ENCODE peak calls at places on chromosomes 6 and 20, in nine cellular contexts. O is K562, Q is GM23248, H is SK-N-MC, P is adipocyte, N is NT2/D1, A is mesendoderm, X is IMR-90, D is PC-3. B is an unnamed sample.

GRCh38 chr20:31670371-31671228 is 32.9 kb downstream of the COX4I2 start:
- DNase-seq in O (no peak), P (no peak), X (peak; percentile 75), Q (no peak), N (no peak), D (no peak), A (peak; percentile 38), H (no peak), B (no peak)

GRCh38 chr20:59662161-59662560 is 57.8 kb downstream of the PHACTR3 start:
- DNase-seq in H (no peak), D (no peak), P (no peak), X (no peak), O (no peak), A (no peak), Q (no peak), N (no peak), B (no peak)

GRCh38 chr20:45110301-45110700 is 4.7 kb downstream of the WFDC5 start:
- DNase-seq in A (no peak), Q (no peak), H (no peak), N (no peak), X (no peak), O (no peak), P (no peak), D (no peak), B (no peak)

GRCh38 chr6:13762648-13763441 is 51.2 kb upstream of the RANBP9 start:
- DNase-seq in D (no peak), O (no peak), Q (peak; percentile 95), X (peak; percentile 90), A (no peak), N (no peak), P (peak; percentile 96), H (peak; percentile 99), B (peak; percentile 93)

GRCh38 chr20:59744756-59745155 is 140.4 kb downstream of the PHACTR3 start:
- DNase-seq in N (no peak), X (no peak), O (no peak), D (no peak), P (no peak), A (no peak), Q (no peak), H (no peak), B (no peak)

GRCh38 chr6:141203902-141204575 is 928.7 kb upstream of the GJE1 start:
- DNase-seq in A (no peak), D (no peak), N (no peak), X (peak; percentile 95), H (no peak), Q (peak; percentile 60), O (no peak), P (peak; percentile 55), B (peak; percentile 5)

GRCh38 chr6:6915219-6915618 is 192.5 kb upstream of the RREB1 start:
- DNase-seq in H (no peak), O (no peak), Q (no peak), X (no peak), A (peak; percentile 56), P (no peak), N (no peak), D (peak; percentile 39), B (peak; percentile 22)

GRCh38 chr6:137970368-137970767 is 103.3 kb downstream of the TNFAIP3 start:
- DNase-seq in D (no peak), H (no peak), X (no peak), O (no peak), N (no peak), P (no peak), Q (no peak), A (peak; percentile 5), B (no peak)

GRCh38 chr6:38495922-38496635 is 143.7 kb downstream of the BTBD9 start:
- DNase-seq in D (no peak), X (no peak), H (no peak), N (no peak), P (no peak), O (no peak), A (no peak), Q (peak; percentile 30), B (no peak)

GRCh38 chr20:14312001-14312400 is 25.4 kb downstream of the FLRT3 start:
- DNase-seq in O (no peak), D (peak; percentile 25), H (no peak), X (no peak), Q (no peak), P (no peak), N (no peak), A (peak; percentile 56), B (no peak)

GRCh38 chr6:6810727-6811126 is 222.2 kb downstream of the LY86 start:
- DNase-seq in O (no peak), N (no peak), P (no peak), A (no peak), X (no peak), D (no peak), H (no peak), Q (no peak), B (peak; percentile 60)

GRCh38 chr20:63074182-63074581 is 67.4 kb upstream of the BHLHE23 start:
- DNase-seq in A (no peak), P (no peak), H (no peak), N (no peak), D (no peak), Q (no peak), X (no peak), O (no peak), B (no peak)

GRCh38 chr20:61874421-61875068 is 191.1 kb downstream of the TAF4 start:
- DNase-seq in P (no peak), X (peak; percentile 18), A (peak; percentile 73), N (peak; percentile 51), H (no peak), Q (peak; percentile 21), D (peak; percentile 75), O (peak; percentile 23), B (peak; percentile 67)

GRCh38 chr6:30780642-30780920 is 36.2 kb upstream of the IER3 start:
- DNase-seq in X (no peak), D (no peak), O (no peak), Q (no peak), H (no peak), P (no peak), A (no peak), N (no peak), B (no peak)

GRCh38 chr6:30781697-30782424 is 37.5 kb upstream of the IER3 start:
- DNase-seq in Q (peak; percentile 97), D (peak; percentile 99), A (peak; percentile 40), O (peak; percentile 92), H (peak; percentile 97), P (peak; percentile 98), X (peak; percentile 100), N (no peak), B (peak; percentile 97)

GRCh38 chr6:30778001-30778400 is 33.7 kb upstream of the IER3 start:
- DNase-seq in Q (no peak), A (no peak), N (no peak), P (no peak), D (no peak), X (no peak), O (no peak), H (no peak), B (no peak)

GRCh38 chr6:30781362-30781696 is 37.0 kb upstream of the IER3 start:
- DNase-seq in D (no peak), X (no peak), P (no peak), Q (no peak), O (no peak), A (no peak), N (no peak), H (no peak), B (no peak)

GRCh38 chr6:30779850-30780641 is 35.7 kb upstream of the IER3 start:
- DNase-seq in H (no peak), O (no peak), P (no peak), D (no peak), N (no peak), A (no peak), Q (no peak), X (no peak), B (no peak)
- H3K9ac ChIP-seq in H (no peak overlapping the region), O (peak overlapping the region; percentile 15), P (peak overlapping the region; percentile 68), D (peak overlapping the region; percentile 94), N (no peak overlapping the region), A (no peak overlapping the region), Q (peak overlapping the region; percentile 67), X (peak overlapping the region; percentile 17), B (no peak overlapping the region)

DNA sequence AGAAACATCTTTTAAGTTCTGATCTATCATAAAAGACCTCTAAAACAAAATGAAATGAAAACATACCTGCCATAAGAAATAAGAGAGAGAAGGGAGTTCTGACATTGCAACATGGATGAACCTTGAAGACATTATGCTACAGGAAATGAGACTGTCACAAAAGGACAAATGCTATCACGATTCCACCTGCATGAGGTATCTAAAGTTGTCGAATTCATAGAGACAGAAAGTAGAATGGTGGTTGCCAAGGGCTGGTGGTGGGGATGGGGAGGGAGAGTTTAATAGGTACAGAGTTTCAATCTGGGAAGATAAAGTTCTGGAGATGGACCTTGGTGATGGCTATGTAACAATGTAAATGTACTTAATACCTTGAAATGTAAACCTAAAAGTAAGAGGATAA is 3.3 kb downstream of the EZR start:
- DNase-seq in X (no peak), A (no peak), Q (no peak), P (no peak), D (no peak), N (no peak), H (no peak), O (no peak), B (no peak)
- H3K4me3 ChIP-seq in X (no peak overlapping the region), A (no peak overlapping the region), Q (no peak overlapping the region), P (no peak overlapping the region), D (peak overlapping the region; percentile 77), N (peak overlapping the region; percentile 88), H (no peak overlapping the region), O (no peak overlapping the region), B (peak overlapping the region; percentile 95)

DNA sequence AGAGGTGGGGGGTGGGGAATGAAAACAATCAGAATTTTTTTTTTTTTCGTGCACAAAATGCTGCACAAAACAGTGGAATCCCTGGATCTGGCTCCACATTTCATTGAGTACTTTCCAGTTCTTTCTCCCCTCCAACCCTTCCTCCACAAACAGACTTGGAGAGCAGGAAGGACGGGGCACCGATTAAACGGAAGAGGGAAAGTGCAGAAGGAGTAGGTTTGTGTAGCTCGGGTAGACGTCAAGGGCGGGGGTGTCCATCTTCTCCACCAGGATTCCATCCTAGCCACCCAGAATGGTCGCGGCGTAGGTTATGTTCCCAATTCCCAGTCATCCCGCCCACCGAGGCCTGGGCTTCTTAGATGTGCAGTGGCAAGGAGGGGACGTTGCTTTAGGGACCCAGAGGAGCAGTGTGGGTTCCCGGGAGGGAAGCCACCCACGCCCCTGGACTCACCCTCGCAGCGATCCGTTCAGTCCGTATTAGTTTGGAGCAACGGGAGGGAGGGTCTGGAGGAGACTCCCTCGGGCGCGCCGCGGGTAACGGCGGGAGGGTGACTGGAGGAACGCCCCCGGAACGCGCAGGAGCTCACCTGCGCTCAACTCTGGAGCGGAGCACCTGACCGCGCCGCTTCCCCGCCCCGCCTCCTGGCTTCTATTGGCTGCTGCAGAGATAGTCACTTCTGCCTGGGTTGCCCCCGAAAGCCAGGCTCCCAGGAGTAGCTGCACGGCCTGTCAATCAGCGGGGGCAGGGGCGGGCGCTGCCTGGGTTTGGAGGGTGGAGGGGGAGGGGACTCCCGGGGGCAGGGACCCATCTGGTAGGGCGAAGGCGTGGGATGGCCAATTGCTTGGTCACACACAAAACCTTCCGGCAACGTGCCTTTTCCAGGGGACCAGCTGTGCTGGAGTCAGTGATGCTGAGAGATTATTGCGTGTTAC is at the start of gene ENPP5:
- DNase-seq in P (peak; percentile 7), Q (peak; percentile 34), X (no peak), A (peak; percentile 97), H (no peak), N (peak; percentile 61), O (peak; percentile 23), D (peak; percentile 9), B (peak; percentile 86)
- H3K9ac ChIP-seq in P (peak within 1 kb of the TSS; percentile 60), Q (no peak within 1 kb of the TSS), X (no peak within 1 kb of the TSS), A (peak within 1 kb of the TSS; percentile 64), H (no peak within 1 kb of the TSS), N (peak within 1 kb of the TSS; percentile 75), O (no peak within 1 kb of the TSS), D (no peak within 1 kb of the TSS), B (no peak within 1 kb of the TSS)

GRCh38 chr20:25083773-25084615 is 2.1 kb upstream of the VSX1 start:
- DNase-seq in O (no peak), P (no peak), N (no peak), Q (no peak), D (no peak), X (no peak), H (no peak), A (no peak), B (no peak)
- H3K4me3 ChIP-seq in O (no peak overlapping the region), P (no peak overlapping the region), N (peak overlapping the region; percentile 32), Q (no peak overlapping the region), D (no peak overlapping the region), X (no peak overlapping the region), H (no peak overlapping the region), A (no peak overlapping the region), B (no peak overlapping the region)